ENCODE peak calls at places on chromosomes 5 and 9, in eight cellular contexts. G, Z, K, U, F, N, V and D are unnamed samples.

GRCh38 chr9:109205526-109205925 is 38.5 kb upstream of the FRRS1L start:
- DNase-seq in G (no peak), Z (no peak), F (no peak), V (no peak), U (no peak), N (no peak), K (no peak), D (no peak)

GRCh38 chr5:33701251-33701650 is 190.5 kb downstream of the ADAMTS12 start:
- DNase-seq in G (no peak), V (no peak), F (no peak), K (no peak), N (no peak), U (no peak), Z (no peak), D (no peak)

GRCh38 chr9:32968101-32969011 is 33.1 kb downstream of the APTX start:
- DNase-seq in V (no peak), Z (peak), U (no peak), G (peak), F (no peak), K (peak), N (no peak), D (peak)

GRCh38 chr5:159825551-159826051 is 90.7 kb upstream of the ADRA1B start:
- DNase-seq in N (peak), U (no peak), F (no peak), K (no peak), G (peak), Z (no peak), V (no peak), D (no peak)

GRCh38 chr5:154395407-154396106 is 50.2 kb upstream of the SAP30L start:
- DNase-seq in U (no peak), Z (no peak), F (no peak), G (peak), K (no peak), V (no peak), N (peak), D (no peak)

GRCh38 chr9:79685576-79685975 is 113.8 kb downstream of the TLE4 start:
- DNase-seq in U (no peak), V (no peak), Z (no peak), N (no peak), G (no peak), F (no peak), K (no peak), D (no peak)

GRCh38 chr5:10604975-10605374 is 41.1 kb downstream of the ANKRD33B start:
- DNase-seq in V (no peak), Z (no peak), U (no peak), G (no peak), N (no peak), F (no peak), K (no peak), D (no peak)

GRCh38 chr9:103152473-103152872 is 157.3 kb downstream of the CYLC2 start:
- DNase-seq in V (no peak), Z (peak), K (no peak), F (no peak), G (no peak), N (no peak), U (no peak), D (no peak)

GRCh38 chr5:88049156-88049555 is 219.5 kb downstream of the TMEM161B start:
- DNase-seq in G (no peak), F (no peak), K (no peak), U (no peak), N (no peak), V (no peak), Z (no peak), D (no peak)

GRCh38 chr9:135067091-135067710 is 20.3 kb upstream of the OLFM1 start:
- DNase-seq in N (no peak), K (no peak), V (peak), Z (no peak), U (no peak), G (no peak), F (peak), D (no peak)

GRCh38 chr5:35753500-35753899 is 103.2 kb upstream of the IL7R start:
- DNase-seq in K (no peak), U (no peak), N (no peak), F (no peak), Z (no peak), G (no peak), V (no peak), D (no peak)

GRCh38 chr5:14663734-14664269 is 716 bp upstream of the OTULIN start:
- DNase-seq in F (no peak), G (peak), Z (peak), U (peak), N (peak), V (peak), K (no peak), D (peak)

GRCh38 chr5:44388504-44389409 is 463 bp downstream of the FGF10 start:
- DNase-seq in N (peak), K (no peak), U (no peak), Z (no peak), V (no peak), G (peak), F (no peak), D (peak)

GRCh38 chr9:132647355-132647754 is 22.4 kb downstream of the DDX31 start:
- DNase-seq in U (no peak), V (no peak), F (no peak), Z (no peak), N (no peak), G (peak), K (no peak), D (no peak)

GRCh38 chr5:142385194-142385593 is 60.4 kb upstream of the SPRY4 start:
- DNase-seq in Z (no peak), U (no peak), K (no peak), G (peak), N (no peak), F (no peak), V (no peak), D (no peak)

GRCh38 chr5:162488077-162488476 is 420.5 kb downstream of the GABRG2 start:
- DNase-seq in F (no peak), G (peak), V (no peak), N (no peak), K (no peak), U (no peak), Z (no peak), D (no peak)

GRCh38 chr9:129404621-129405020 is 216.3 kb downstream of the C9orf50 start:
- DNase-seq in K (no peak), N (peak), Z (no peak), V (peak), U (no peak), G (no peak), F (no peak), D (no peak)

GRCh38 chr9:16343249-16344237 is 526.9 kb downstream of the BNC2 start:
- DNase-seq in G (peak), U (no peak), N (no peak), F (no peak), V (no peak), K (no peak), Z (no peak), D (no peak)